ENCODE peak calls at places on chromosome 22, in four cellular contexts. One of them, this sample, is unnamed.

GRCh38 chr22:31537019-31537535 is 40.7 kb downstream of the SFI1 start:
- DNase-seq in Daoy: no peak
- DNase-seq in CD4-positive, alpha-beta T cell: no peak
- DNase-seq in NCI-H1092: no peak
- DNase-seq in this sample: no peak

GRCh38 chr22:43587574-43587973 is 175.8 kb downstream of the MPPED1 start:
- DNase-seq in NCI-H1092: no peak
- DNase-seq in CD4-positive, alpha-beta T cell: no peak
- DNase-seq in Daoy: no peak
- DNase-seq in this sample: no peak

GRCh38 chr22:43066134-43066533 is 23.1 kb downstream of the TTLL1 start:
- DNase-seq in CD4-positive, alpha-beta T cell: no peak
- DNase-seq in NCI-H1092: no peak
- DNase-seq in Daoy: no peak
- DNase-seq in this sample: no peak

GRCh38 chr22:20228055-20228938 is 39.8 kb downstream of the RTN4R start:
- DNase-seq in CD4-positive, alpha-beta T cell: no peak
- DNase-seq in NCI-H1092: no peak
- DNase-seq in Daoy: no peak
- DNase-seq in this sample: no peak

GRCh38 chr22:22687638-22688500 is 43.5 kb downstream of the GGTLC2 start:
- DNase-seq in NCI-H1092: peak
- DNase-seq in Daoy: peak
- DNase-seq in CD4-positive, alpha-beta T cell: no peak
- DNase-seq in this sample: no peak

GRCh38 chr22:37564111-37564711 is 3.9 kb downstream of the CDC42EP1 start:
- DNase-seq in CD4-positive, alpha-beta T cell: no peak
- DNase-seq in Daoy: no peak
- DNase-seq in NCI-H1092: no peak
- DNase-seq in this sample: no peak

GRCh38 chr22:30876925-30877553 is 91.5 kb downstream of the MORC2 start:
- DNase-seq in NCI-H1092: peak
- DNase-seq in Daoy: no peak
- DNase-seq in CD4-positive, alpha-beta T cell: no peak
- DNase-seq in this sample: no peak

GRCh38 chr22:26777402-26777801 is 120.0 kb downstream of the MIAT start:
- DNase-seq in NCI-H1092: no peak
- DNase-seq in Daoy: no peak
- DNase-seq in CD4-positive, alpha-beta T cell: no peak
- DNase-seq in this sample: no peak

GRCh38 chr22:17120711-17121234 is 387 bp downstream of the TMEM121B start:
- DNase-seq in Daoy: peak
- DNase-seq in NCI-H1092: no peak
- DNase-seq in CD4-positive, alpha-beta T cell: no peak
- DNase-seq in this sample: no peak

This sample was measured in SHP77 treated with DMSO at 0.1 percent for 48 hours.